ENCODE peak calls at places on chromosome 13, in ten cellular contexts. M, H, G, Z, N, O, A, Y, S and W are unnamed samples. For H3K4me1, the result is how much of the 10 kb centered on the place peaks cover.

GRCh38 chr13:30158774-30159445 is 148.4 kb downstream of the KATNAL1 start:
- DNase-seq in M (peak), H (peak), G (no peak), Z (no peak), N (no peak), O (peak), A (no peak), Y (peak), S (no peak), W (peak)

GRCh38 chr13:79779761-79780160 is 298.8 kb downstream of the NDFIP2 start:
- DNase-seq in M (peak), H (no peak), G (peak), Z (no peak), N (no peak), O (peak), A (no peak), Y (peak), S (peak), W (peak)

GRCh38 chr13:49292742-49293498 is 45.2 kb downstream of the CDADC1 start:
- DNase-seq in M (peak), H (no peak), G (no peak), Z (no peak), N (no peak), O (peak), A (peak), Y (peak), S (peak), W (peak)

GRCh38 chr13:96338030-96338429 is 248.1 kb downstream of the HS6ST3 start:
- DNase-seq in M (no peak), H (no peak), G (no peak), Z (no peak), N (no peak), O (no peak), A (no peak), Y (no peak), S (no peak), W (no peak)

GRCh38 chr13:95608640-95609280 is 35.7 kb downstream of the DZIP1 start:
- DNase-seq in M (no peak), H (no peak), G (no peak), Z (no peak), N (no peak), O (no peak), A (no peak), Y (no peak), S (no peak), W (no peak)

GRCh38 chr13:113638173-113638746 is 19.7 kb downstream of the ATP4B start:
- DNase-seq in M (no peak), H (peak), G (no peak), Z (no peak), N (peak), O (no peak), A (no peak), Y (no peak), S (no peak), W (no peak)

GRCh38 chr13:26601669-26602068 is 44.2 kb downstream of the WASF3 start:
- DNase-seq in M (peak), H (no peak), G (no peak), Z (no peak), N (no peak), O (peak), A (no peak), Y (peak), S (no peak), W (no peak)

GRCh38 chr13:55298201-55298600 is 1842.5 kb upstream of the PRR20A start:
- DNase-seq in M (no peak), H (no peak), G (no peak), Z (no peak), N (no peak), O (no peak), A (no peak), Y (no peak), S (no peak), W (no peak)

GRCh38 chr13:38213307-38213706 is 136.3 kb upstream of the UFM1 start:
- DNase-seq in M (no peak), H (no peak), G (no peak), Z (no peak), N (no peak), O (no peak), A (no peak), Y (peak), S (no peak), W (no peak)

GRCh38 chr13:39777527-39778061 is 122.1 kb downstream of the COG6 start:
- DNase-seq in M (peak), H (no peak), G (no peak), Z (no peak), N (no peak), O (peak), A (no peak), Y (peak), S (no peak), W (no peak)

GRCh38 chr13:24215732-24216131 is 55.2 kb downstream of the SPATA13 start:
- DNase-seq in M (peak), H (no peak), G (no peak), Z (no peak), N (peak), O (peak), A (peak), Y (peak), S (peak), W (no peak)

GRCh38 chr13:52447815-52448552 is 2.5 kb downstream of the VPS36 start:
- DNase-seq in M (no peak), H (no peak), G (no peak), Z (no peak), N (no peak), O (no peak), A (no peak), Y (no peak), S (no peak), W (no peak)

GRCh38 chr13:90445179-90445578 is 902.3 kb upstream of the MIR17HG start:
- DNase-seq in M (peak), H (no peak), G (no peak), Z (no peak), N (no peak), O (peak), A (no peak), Y (peak), S (no peak), W (no peak)

GRCh38 chr13:47865883-47866282 is 135.2 kb downstream of the SUCLA2 start:
- DNase-seq in M (no peak), H (no peak), G (no peak), Z (no peak), N (no peak), O (no peak), A (no peak), Y (no peak), S (no peak), W (no peak)

GRCh38 chr13:39016789-39017188 is 21.1 kb downstream of the PROSER1 start:
- DNase-seq in M (peak), H (no peak), G (no peak), Z (no peak), N (no peak), O (peak), A (no peak), Y (no peak), S (no peak), W (no peak)

GRCh38 chr13:99208845-99209527 is 8.3 kb downstream of the UBAC2 start:
- DNase-seq in M (no peak), H (no peak), G (no peak), Z (no peak), N (no peak), O (no peak), A (no peak), Y (no peak), S (no peak), W (no peak)

GRCh38 chr13:30033681-30034447 is 183.4 kb upstream of the UBL3 start:
- DNase-seq in M (peak), H (no peak), G (no peak), Z (no peak), N (no peak), O (peak), A (no peak), Y (peak), S (no peak), W (no peak)

GRCh38 chr13:98570929-98571372 is 6.0 kb downstream of the STK24 start:
- DNase-seq in M (no peak), H (peak), G (peak), Z (no peak), N (no peak), O (no peak), A (no peak), Y (peak), S (no peak), W (no peak)

GRCh38 chr13:89796196-89796595 is 1551.3 kb upstream of the MIR17HG start:
- DNase-seq in M (no peak), H (no peak), G (no peak), Z (no peak), N (no peak), O (no peak), A (no peak), Y (no peak), S (no peak), W (no peak)

GRCh38 chr13:62320129-62320724 is 904.6 kb upstream of the PCDH20 start:
- DNase-seq in M (peak), H (no peak), G (no peak), Z (no peak), N (no peak), O (peak), A (no peak), Y (peak), S (no peak), W (no peak)

GRCh38 chr13:51475727-51476521 is 23.1 kb upstream of the INTS6 start:
- DNase-seq in M (no peak), H (no peak), G (no peak), Z (no peak), N (no peak), O (peak), A (no peak), Y (peak), S (no peak), W (no peak)

GRCh38 chr13:69324109-69324886 is 783.3 kb upstream of the ATXN8OS start:
- DNase-seq in M (no peak), H (no peak), G (no peak), Z (no peak), N (no peak), O (no peak), A (no peak), Y (peak), S (no peak), W (no peak)

GRCh38 chr13:52851153-52851962 is 2.9 kb upstream of the PCDH8 start:
- DNase-seq in M (peak), H (peak), G (peak), Z (peak), N (no peak), O (no peak), A (peak), Y (no peak), S (peak), W (no peak)

GRCh38 chr13:29693297-29693945 is 97.9 kb upstream of the SLC7A1 start:
- DNase-seq in M (no peak), H (peak), G (peak), Z (no peak), N (peak), O (no peak), A (no peak), Y (no peak), S (no peak), W (no peak)

GRCh38 chr13:89514534-89515312 is 1832.8 kb upstream of the MIR17HG start:
- DNase-seq in M (peak), H (no peak), G (no peak), Z (no peak), N (no peak), O (peak), A (peak), Y (peak), S (no peak), W (no peak)

GRCh38 chr13:101035119-101035620 is 360.6 kb upstream of the TMTC4 start:
- DNase-seq in M (no peak), H (no peak), G (no peak), Z (no peak), N (no peak), O (no peak), A (no peak), Y (no peak), S (no peak), W (no peak)

GRCh38 chr13:90954605-90955004 is 392.9 kb upstream of the MIR17HG start:
- DNase-seq in M (no peak), H (no peak), G (no peak), Z (no peak), N (no peak), O (no peak), A (no peak), Y (no peak), S (no peak), W (no peak)

GRCh38 chr13:95246292-95247082 is 54.8 kb downstream of the ABCC4 start:
- DNase-seq in M (no peak), H (no peak), G (no peak), Z (no peak), N (no peak), O (no peak), A (no peak), Y (no peak), S (no peak), W (no peak)

GRCh38 chr13:34567558-34567957 is 374.5 kb upstream of the NBEA start:
- DNase-seq in M (no peak), H (no peak), G (no peak), Z (no peak), N (no peak), O (no peak), A (no peak), Y (no peak), S (no peak), W (no peak)

GRCh38 chr13:79973533-79973963 is 367.4 kb downstream of the SPRY2 start:
- DNase-seq in M (no peak), H (no peak), G (no peak), Z (no peak), N (no peak), O (no peak), A (peak), Y (no peak), S (no peak), W (no peak)

GRCh38 chr13:52127378-52127777 is 1.5 kb downstream of the NEK5 start:
- DNase-seq in M (peak), H (no peak), G (no peak), Z (no peak), N (no peak), O (no peak), A (no peak), Y (peak), S (no peak), W (no peak)

GRCh38 chr13:71922191-71922590 is 55.2 kb upstream of the DACH1 start:
- DNase-seq in M (no peak), H (no peak), G (no peak), Z (no peak), N (no peak), O (no peak), A (no peak), Y (peak), S (no peak), W (no peak)

GRCh38 chr13:20401958-20402856 is 123.5 kb downstream of the CRYL1 start:
- DNase-seq in M (peak), H (no peak), G (no peak), Z (no peak), N (no peak), O (peak), A (no peak), Y (peak), S (no peak), W (no peak)

GRCh38 chr13:75458696-75459422 is 23.1 kb downstream of the TBC1D4 start:
- DNase-seq in M (no peak), H (no peak), G (peak), Z (no peak), N (peak), O (no peak), A (peak), Y (no peak), S (no peak), W (peak)

GRCh38 chr13:53015044-53015443 is 13.6 kb upstream of the OLFM4 start:
- DNase-seq in M (no peak), H (no peak), G (peak), Z (no peak), N (no peak), O (no peak), A (no peak), Y (no peak), S (no peak), W (no peak)

GRCh38 chr13:98576963-98577822 is at the start of gene STK24:
- DNase-seq in M (peak), H (peak), G (peak), Z (peak), N (no peak), O (peak), A (peak), Y (peak), S (no peak), W (peak)

GRCh38 chr13:42575938-42576337 is 2.0 kb downstream of the TNFSF11 start:
- DNase-seq in M (no peak), H (no peak), G (no peak), Z (no peak), N (no peak), O (no peak), A (no peak), Y (no peak), S (no peak), W (no peak)

GRCh38 chr13:42577538-42577937 is 3.6 kb downstream of the TNFSF11 start:
- DNase-seq in M (no peak), H (no peak), G (no peak), Z (no peak), N (no peak), O (no peak), A (no peak), Y (no peak), S (no peak), W (no peak)

GRCh38 chr13:42571895-42572294 is 2.1 kb upstream of the TNFSF11 start:
- DNase-seq in M (no peak), H (no peak), G (no peak), Z (no peak), N (no peak), O (no peak), A (no peak), Y (no peak), S (no peak), W (no peak)

GRCh38 chr13:42574435-42575311 is 721 bp downstream of the TNFSF11 start:
- DNase-seq in M (peak), H (no peak), G (no peak), Z (peak), N (no peak), O (no peak), A (no peak), Y (no peak), S (no peak), W (no peak)

GRCh38 chr13:42574011-42574410 is at the start of gene TNFSF11:
- DNase-seq in M (peak), H (no peak), G (no peak), Z (no peak), N (no peak), O (no peak), A (no peak), Y (no peak), S (no peak), W (no peak)
- H3K4me3 ChIP-seq in M (peak), H (peak), G (peak), Z (peak), N (peak), O (no peak), A (peak), Y (peak), S (peak), W (peak)

GRCh38 chr13:110157718-110158117 is 149.2 kb downstream of the COL4A1 start:
- DNase-seq in M (no peak), H (no peak), G (no peak), Z (no peak), N (no peak), O (no peak), A (no peak), Y (no peak), S (no peak), W (no peak)
- H3K4me1 ChIP-seq in M (under half), H (under half), G (under half), Z (under half), N (under half), O (under half), A (under half), Y (under half), S (under half), W (under half)

DNA sequence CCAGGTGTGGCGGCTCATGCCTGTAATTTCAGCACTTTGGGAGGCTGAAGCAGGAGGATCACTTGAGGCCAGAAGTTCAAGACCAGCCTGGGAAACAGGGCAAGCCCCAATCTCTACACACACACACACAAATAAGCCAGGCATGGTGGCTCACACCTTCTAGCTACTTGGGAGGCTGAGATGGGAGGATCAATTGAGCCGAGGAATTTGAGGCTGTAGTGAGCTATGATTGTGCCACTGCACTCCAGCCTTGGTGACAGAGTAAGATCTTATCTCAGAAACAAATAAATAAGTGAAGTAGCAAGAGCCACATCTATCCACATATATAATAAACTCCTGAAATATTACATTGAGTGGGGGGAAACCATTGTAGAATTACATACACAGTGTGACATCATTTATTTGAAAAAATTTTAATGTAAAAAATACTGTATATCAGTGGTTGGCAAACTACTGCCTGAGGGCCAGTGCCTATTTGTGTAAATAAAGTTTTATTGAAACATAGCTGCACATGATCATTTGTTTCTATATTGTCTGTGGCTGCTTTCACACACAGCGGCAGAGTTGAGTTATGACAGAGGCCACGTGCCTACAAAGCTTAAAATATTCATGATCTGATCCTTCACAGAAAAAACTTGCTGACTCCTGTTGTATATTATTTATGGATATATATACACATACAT is 54.7 kb upstream of the ARHGEF7 start:
- DNase-seq in M (no peak), H (no peak), G (no peak), Z (no peak), N (no peak), O (no peak), A (no peak), Y (no peak), S (no peak), W (no peak)
- H3K27ac ChIP-seq in M (no peak), H (no peak), G (no peak), Z (no peak), N (no peak), O (no peak), A (no peak), Y (no peak), S (no peak), W (no peak)

GRCh38 chr13:109345433-109345941 is 440.9 kb downstream of the IRS2 start:
- DNase-seq in M (peak), H (no peak), G (no peak), Z (no peak), N (no peak), O (peak), A (no peak), Y (peak), S (no peak), W (no peak)

GRCh38 chr13:109344552-109345157 is 441.7 kb downstream of the IRS2 start:
- DNase-seq in M (peak), H (no peak), G (no peak), Z (no peak), N (no peak), O (peak), A (no peak), Y (peak), S (no peak), W (no peak)

GRCh38 chr13:109351236-109351635 is 435.1 kb downstream of the IRS2 start:
- DNase-seq in M (no peak), H (no peak), G (no peak), Z (no peak), N (no peak), O (no peak), A (no peak), Y (no peak), S (no peak), W (no peak)

GRCh38 chr13:109348514-109349340 is 437.7 kb downstream of the IRS2 start:
- DNase-seq in M (peak), H (no peak), G (no peak), Z (no peak), N (no peak), O (peak), A (no peak), Y (peak), S (no peak), W (no peak)

GRCh38 chr13:109346060-109346459 is 440.3 kb downstream of the IRS2 start:
- DNase-seq in M (no peak), H (no peak), G (no peak), Z (no peak), N (no peak), O (no peak), A (no peak), Y (no peak), S (no peak), W (no peak)
- H3K4me3 ChIP-seq in M (no peak), H (no peak), G (no peak), Z (no peak), N (no peak), O (no peak), A (no peak), Y (no peak), S (no peak), W (no peak)

GRCh38 chr13:106522898-106523525 is 12.4 kb downstream of the EFNB2 start:
- DNase-seq in M (no peak), H (no peak), G (peak), Z (no peak), N (no peak), O (no peak), A (no peak), Y (no peak), S (no peak), W (no peak)

GRCh38 chr13:106522112-106522511 is 13.3 kb downstream of the EFNB2 start:
- DNase-seq in M (no peak), H (no peak), G (no peak), Z (no peak), N (no peak), O (no peak), A (no peak), Y (no peak), S (no peak), W (no peak)

GRCh38 chr13:106524108-106524507 is 11.4 kb downstream of the EFNB2 start:
- DNase-seq in M (no peak), H (no peak), G (no peak), Z (no peak), N (no peak), O (no peak), A (no peak), Y (no peak), S (no peak), W (no peak)

GRCh38 chr13:106525865-106526264 is 9.6 kb downstream of the EFNB2 start:
- DNase-seq in M (no peak), H (no peak), G (peak), Z (no peak), N (no peak), O (no peak), A (no peak), Y (no peak), S (no peak), W (no peak)

GRCh38 chr13:106523566-106523965 is 11.9 kb downstream of the EFNB2 start:
- DNase-seq in M (peak), H (no peak), G (no peak), Z (no peak), N (no peak), O (no peak), A (peak), Y (no peak), S (no peak), W (no peak)
- H3K4me1 ChIP-seq in M (under half), H (under half), G (under half), Z (under half), N (under half), O (under half), A (under half), Y (under half), S (under half), W (under half)